ENCODE peak calls at places on chromosomes 2 and 18, in four cellular contexts. B, X, G and J are unnamed samples.
A peak's percentile ranks its signal among the peaks of the same experiment; 100 is the strongest.

GRCh38 chr18:23578891-23579653 is 7.2 kb downstream of the NPC1 start:
- DNase-seq in B (no peak), X (peak; percentile 49), G (no peak), J (peak; percentile 7)

GRCh38 chr2:190528521-190529001 is 6.0 kb downstream of the NEMP2 start:
- DNase-seq in B (no peak), X (peak; percentile 82), G (no peak), J (peak; percentile 18)

GRCh38 chr2:182767578-182767977 is 51.5 kb downstream of the DNAJC10 start:
- DNase-seq in B (no peak), X (peak; percentile 33), G (no peak), J (peak; percentile 43)

GRCh38 chr2:88191722-88192042 is 21.5 kb downstream of the THNSL2 start:
- DNase-seq in B (no peak), X (no peak), G (no peak), J (no peak)

GRCh38 chr18:1412660-1413659 is 508.3 kb downstream of the ADCYAP1 start:
- DNase-seq in B (no peak), X (no peak), G (no peak), J (no peak)

GRCh38 chr18:33578371-33579146 is 540 bp downstream of the ASXL3 start:
- DNase-seq in B (peak; percentile 45), X (no peak), G (peak; percentile 44), J (peak; percentile 15)

GRCh38 chr2:180367831-180368230 is 360.7 kb upstream of the CWC22 start:
- DNase-seq in B (no peak), X (peak; percentile 28), G (no peak), J (no peak)

GRCh38 chr18:36624451-36625167 is 204.2 kb downstream of the TPGS2 start:
- DNase-seq in B (no peak), X (no peak), G (no peak), J (no peak)

GRCh38 chr2:71813801-71814470 is 333.7 kb downstream of the CYP26B1 start:
- DNase-seq in B (no peak), X (no peak), G (no peak), J (no peak)

GRCh38 chr18:48813833-48814489 is 136.8 kb downstream of the SMAD7 start:
- DNase-seq in B (peak; percentile 77), X (no peak), G (peak; percentile 45), J (no peak)

GRCh38 chr2:26724784-26725515 is 32.4 kb downstream of the KCNK3 start:
- DNase-seq in B (no peak), X (no peak), G (no peak), J (no peak)

GRCh38 chr2:145058457-145058856 is 538.5 kb upstream of the ZEB2 start:
- DNase-seq in B (no peak), X (no peak), G (no peak), J (no peak)

GRCh38 chr2:75047189-75047812 is 88.9 kb downstream of the POLE4 start:
- DNase-seq in B (no peak), X (peak; percentile 79), G (no peak), J (no peak)

GRCh38 chr18:62938451-62938850 is 223.1 kb downstream of the PHLPP1 start:
- DNase-seq in B (no peak), X (no peak), G (no peak), J (no peak)

GRCh38 chr2:38097611-38098350 is 21.8 kb upstream of the CYP1B1 start:
- DNase-seq in B (no peak), X (no peak), G (no peak), J (no peak)

GRCh38 chr2:46813680-46814079 is 101.9 kb downstream of the MCFD2 start:
- DNase-seq in B (no peak), X (no peak), G (no peak), J (no peak)

GRCh38 chr2:197088694-197089093 is 162.2 kb upstream of the PGAP1 start:
- DNase-seq in B (no peak), X (peak; percentile 28), G (no peak), J (peak; percentile 76)

GRCh38 chr2:217016829-217017228 is 157.0 kb upstream of the TNP1 start:
- DNase-seq in B (no peak), X (peak; percentile 2), G (no peak), J (no peak)

GRCh38 chr2:212898011-212898410 is 253.4 kb downstream of the IKZF2 start:
- DNase-seq in B (no peak), X (no peak), G (no peak), J (no peak)

GRCh38 chr18:13374468-13375301 is 156.1 kb downstream of the LDLRAD4 start:
- DNase-seq in B (no peak), X (no peak), G (no peak), J (peak; percentile 31)

GRCh38 chr2:213862407-213863076 is 548.3 kb upstream of the VWC2L start:
- DNase-seq in B (no peak), X (no peak), G (no peak), J (no peak)

GRCh38 chr2:26610504-26611335 is 30.4 kb downstream of the CIB4 start:
- DNase-seq in B (no peak), X (no peak), G (no peak), J (no peak)

GRCh38 chr2:44598330-44598729 is 236.6 kb downstream of the CAMKMT start:
- DNase-seq in B (no peak), X (no peak), G (no peak), J (no peak)

GRCh38 chr2:69619725-69620124 is 23.8 kb downstream of the AAK1 start:
- DNase-seq in B (no peak), X (no peak), G (no peak), J (no peak)

GRCh38 chr2:30305235-30305634 is 73.9 kb downstream of the LBH start:
- DNase-seq in B (no peak), X (peak; percentile 85), G (no peak), J (no peak)

GRCh38 chr2:89763254-89763580 is 1071.7 kb downstream of the RPIA start:
- DNase-seq in B (no peak), X (no peak), G (peak; percentile 49), J (peak; percentile 15)

GRCh38 chr2:173350383-173350782 is 4.3 kb upstream of the CDCA7 start:
- DNase-seq in B (no peak), X (no peak), G (no peak), J (no peak)

GRCh38 chr2:69985684-69986083 is 24.3 kb upstream of the ASPRV1 start:
- DNase-seq in B (no peak), X (no peak), G (peak; percentile 71), J (no peak)

GRCh38 chr2:224062481-224063307 is 23.6 kb upstream of the SERPINE2 start:
- DNase-seq in B (no peak), X (no peak), G (no peak), J (no peak)

GRCh38 chr2:109719871-109720270 is 74.2 kb upstream of the RGPD5 start:
- DNase-seq in B (peak; percentile 17), X (no peak), G (no peak), J (no peak)

GRCh38 chr2:17729880-17730279 is 23.7 kb downstream of the SMC6 start:
- DNase-seq in B (no peak), X (no peak), G (no peak), J (no peak)
- H3K36me3 ChIP-seq in B (peaks cover 6% of the 10 kb centered on the region), X (peaks cover 5% of the 10 kb centered on the region), G (peaks cover 63% of the 10 kb centered on the region), J (peaks cover 54% of the 10 kb centered on the region)

GRCh38 chr2:108444941-108445840 is 3.8 kb upstream of the GCC2 start:
- DNase-seq in B (no peak), X (peak; percentile 7), G (no peak), J (no peak)
- H3K4me1 ChIP-seq in B (no peaks in the 10 kb centered on the region), X (peaks cover 3% of the 10 kb centered on the region), G (peaks cover 14% of the 10 kb centered on the region), J (no peaks in the 10 kb centered on the region)

GRCh38 chr2:3637311-3637675 is 20.7 kb upstream of the ALLC start:
- DNase-seq in B (no peak), X (no peak), G (no peak), J (no peak)
- TF ChIP-seq CTCF in B (no peak), X (no peak), G (no peak), J (no peak)

GRCh38 chr2:222595573-222595972 is 60.3 kb downstream of the FARSB start:
- DNase-seq in B (no peak), X (no peak), G (no peak), J (no peak)
- H3K36me3 ChIP-seq in B (no peaks in the 10 kb centered on the region), X (peaks cover 11% of the 10 kb centered on the region), G (peaks cover 54% of the 10 kb centered on the region), J (peaks cover 28% of the 10 kb centered on the region)

GRCh38 chr18:37838086-37838485 is 272.5 kb upstream of the CELF4 start:
- DNase-seq in B (no peak), X (no peak), G (no peak), J (no peak)
- H3K4me1 ChIP-seq in B (no peaks in the 10 kb centered on the region), X (no peaks in the 10 kb centered on the region), G (no peaks in the 10 kb centered on the region), J (no peaks in the 10 kb centered on the region)

DNA sequence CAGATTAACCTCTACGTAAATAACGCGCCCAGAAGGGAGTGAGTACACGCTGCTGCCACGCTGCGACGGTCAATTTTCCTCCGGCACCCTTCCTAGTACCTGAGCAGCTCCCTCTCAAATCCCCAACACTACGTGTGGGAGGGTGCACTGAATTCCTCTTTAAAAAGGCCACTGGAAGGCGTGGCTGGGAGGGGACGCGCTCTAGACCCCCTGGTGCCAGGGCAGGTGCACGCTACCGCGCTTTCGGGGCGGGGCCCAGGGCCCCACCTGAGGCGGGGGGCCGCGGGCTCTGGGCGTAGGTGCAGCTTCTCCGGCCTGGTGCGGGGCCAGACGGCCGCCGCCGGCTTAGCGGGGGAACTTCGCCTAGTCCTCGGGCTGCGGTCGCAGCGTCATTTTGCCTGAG is 668 bp upstream of the ANKRD12 start:
- DNase-seq in B (peak; percentile 71), X (peak; percentile 19), G (no peak), J (peak; percentile 24)
- TF ChIP-seq CTCF in B (no peak), X (no peak), G (no peak), J (no peak)